ENCODE peak calls at places on chromosomes 16 and 17, in five cellular contexts. B is esophagus muscularis mucosa, P is mammary epithelial cell, U is body of pancreas, G is DND-41. R is an unnamed sample. For H3K36me3 and H3K27me3, the result is how much of the 10 kb centered on the place peaks cover.

GRCh38 chr16:165218-165538 is 600 bp upstream of the HBM start:
- DNase-seq in B (no peak), P (no peak), U (no peak), G (no peak), R (no peak)

GRCh38 chr17:60390881-60391418 is 983 bp downstream of the USP32 start:
- DNase-seq in B (peak), P (peak), U (peak), G (peak), R (peak)

GRCh38 chr16:25925466-25925865 is 233.7 kb downstream of the HS3ST4 start:
- DNase-seq in B (no peak), P (no peak), U (no peak), G (no peak), R (no peak)

GRCh38 chr16:50096791-50097190 is 31.0 kb downstream of the HEATR3 start:
- DNase-seq in B (no peak), P (peak), U (no peak), G (no peak), R (no peak)

GRCh38 chr17:79777166-79777843 is 643 bp upstream of the CBX2 start:
- DNase-seq in B (no peak), P (peak), U (peak), G (peak), R (peak)

GRCh38 chr16:52069866-52070265 is 477.1 kb downstream of the TOX3 start:
- DNase-seq in B (peak), P (peak), U (no peak), G (no peak), R (no peak)

GRCh38 chr16:55146939-55147338 is 177.1 kb upstream of the IRX6 start:
- DNase-seq in B (no peak), P (no peak), U (no peak), G (peak), R (no peak)

GRCh38 chr16:4561565-4561964 is 5.4 kb downstream of the C16orf96 start:
- DNase-seq in B (no peak), P (no peak), U (no peak), G (no peak), R (no peak)

GRCh38 chr16:72285728-72286127 is 113.8 kb upstream of the PMFBP1 start:
- DNase-seq in B (no peak), P (no peak), U (no peak), G (no peak), R (no peak)

GRCh38 chr17:5516060-5516792 is 29.9 kb downstream of the MIS12 start:
- DNase-seq in B (no peak), P (peak), U (peak), G (no peak), R (no peak)

GRCh38 chr16:4212934-4213296 is 29.0 kb downstream of the SRL start:
- DNase-seq in B (no peak), P (peak), U (no peak), G (no peak), R (no peak)

GRCh38 chr17:32899240-32900013 is 22.5 kb upstream of the MYO1D start:
- DNase-seq in B (peak), P (no peak), U (no peak), G (no peak), R (no peak)

GRCh38 chr17:49297141-49297540 is 64.9 kb downstream of the ZNF652 start:
- DNase-seq in B (no peak), P (no peak), U (no peak), G (no peak), R (no peak)

GRCh38 chr16:89828199-89828869 is at the start of gene SPIRE2:
- DNase-seq in B (no peak), P (peak), U (peak), G (peak), R (peak)

GRCh38 chr17:41777579-41778188 is 8.8 kb downstream of the JUP start:
- DNase-seq in B (no peak), P (peak), U (peak), G (no peak), R (no peak)

GRCh38 chr16:15672514-15673167 is 22.6 kb downstream of the NDE1 start:
- DNase-seq in B (peak), P (peak), U (peak), G (peak), R (no peak)

GRCh38 chr16:23869052-23869451 is 33.3 kb downstream of the PRKCB start:
- DNase-seq in B (no peak), P (no peak), U (no peak), G (peak), R (no peak)

GRCh38 chr17:77374170-77374936 is 233.6 kb downstream of the SEC14L1 start:
- DNase-seq in B (peak), P (no peak), U (peak), G (peak), R (peak)
- TF ChIP-seq CTCF in B (peak), P (no peak), U (peak), G (peak), R (no peak)

GRCh38 chr17:50347894-50348291 is 2.0 kb downstream of the XYLT2 start:
- DNase-seq in B (no peak), P (no peak), U (no peak), G (no peak), R (no peak)
- H3K36me3 ChIP-seq in B (under half), P (under half), U (under half), G (under half), R (under half)

DNA sequence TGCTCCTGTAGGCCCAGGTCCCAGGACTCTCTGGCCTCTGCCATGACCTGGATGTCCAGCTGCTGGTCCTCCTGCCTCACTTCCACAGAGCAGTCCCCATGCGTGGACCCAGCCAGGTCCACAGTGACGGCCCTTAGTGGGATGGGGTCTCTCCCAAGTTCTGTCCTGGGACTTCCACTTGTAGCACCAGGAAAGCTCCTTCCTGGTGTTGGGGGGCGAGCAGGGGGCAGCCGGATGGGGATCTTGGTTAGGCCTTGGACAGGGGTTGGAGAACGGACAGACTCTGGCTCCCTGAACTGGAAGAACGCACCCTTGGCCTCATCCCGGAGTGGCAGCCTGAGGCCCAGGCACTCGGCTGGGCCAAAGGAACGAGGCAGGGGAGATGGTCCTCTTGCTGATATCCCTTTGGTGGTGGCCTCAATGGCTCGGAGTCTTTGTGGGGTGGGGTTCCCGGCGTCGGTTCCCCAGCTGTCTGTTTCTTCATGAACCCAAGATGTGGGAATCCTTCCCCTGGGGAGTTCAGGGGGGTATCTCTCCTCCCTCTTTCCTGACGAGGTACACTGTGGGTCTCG is 7.2 kb downstream of the GAS2L2 start:
- DNase-seq in B (no peak), P (no peak), U (no peak), G (no peak), R (no peak)
- H3K27me3 ChIP-seq in B (under half), P (under half), U (under half), G (under half), R (under half)

DNA sequence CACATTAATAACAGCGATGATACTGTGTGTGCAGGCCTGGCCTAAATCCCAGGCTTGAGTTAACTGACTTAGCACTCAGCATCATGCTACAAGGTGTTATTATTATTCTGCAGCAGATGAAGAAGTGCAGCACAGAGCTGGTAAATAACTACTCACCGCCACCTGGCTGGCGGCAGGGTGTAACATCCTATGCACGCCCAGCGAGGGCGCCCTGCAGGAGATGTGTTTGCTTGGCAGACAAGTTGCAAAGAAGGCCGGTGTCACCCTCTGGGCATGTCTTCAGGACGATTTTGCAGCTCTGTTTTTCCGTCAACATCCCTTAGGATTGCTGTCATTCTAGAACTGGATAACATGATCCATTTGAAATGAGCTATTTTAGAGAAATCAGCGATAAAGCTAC is 30.1 kb downstream of the DNAH9 start:
- DNase-seq in B (no peak), P (no peak), U (no peak), G (no peak), R (no peak)
- TF ChIP-seq CTCF in B (no peak), P (no peak), U (no peak), G (no peak), R (no peak)

R was measured in GM06990.